ENCODE peak calls at places on chromosomes 2 and 18, in nine cellular contexts. P is NCI-H1092, O is DMS79, B is sigmoid colon, G is AML-193, Z is HAP-1, K is HFFc6, E is NT2/D1, J is fibroblast of lung. V is an unnamed sample.

GRCh38 chr18:23131693-23132319 is 3.5 kb upstream of the CABLES1 start:
- DNase-seq in Z (peak), O (peak), P (peak), K (peak), B (peak), G (peak), J (peak), E (no peak), V (no peak)

GRCh38 chr2:219280682-219281081 is 1.5 kb downstream of the DNAJB2 start:
- DNase-seq in J (no peak), O (no peak), K (no peak), B (peak), Z (no peak), E (no peak), G (no peak), P (no peak), V (no peak)

GRCh38 chr18:22470511-22471181 is 52.9 kb upstream of the CTAGE1 start:
- DNase-seq in G (no peak), Z (no peak), K (no peak), J (peak), P (no peak), E (no peak), O (no peak), B (no peak), V (no peak)

GRCh38 chr2:187054501-187055319 is 205.7 kb upstream of the ZSWIM2 start:
- DNase-seq in B (no peak), O (no peak), E (peak), G (no peak), J (no peak), K (no peak), P (no peak), Z (no peak), V (no peak)

GRCh38 chr2:51220606-51221005 is 188.7 kb upstream of the NRXN1 start:
- DNase-seq in K (no peak), O (no peak), E (no peak), P (no peak), J (no peak), Z (no peak), G (no peak), B (no peak), V (no peak)

GRCh38 chr2:236536727-236537398 is 32.8 kb upstream of the ACKR3 start:
- DNase-seq in K (no peak), O (no peak), P (no peak), Z (no peak), B (no peak), J (no peak), E (no peak), G (no peak), V (no peak)

GRCh38 chr18:75697493-75697892 is 270.0 kb upstream of the SMIM21 start:
- DNase-seq in J (no peak), G (no peak), K (no peak), B (no peak), E (no peak), O (no peak), Z (no peak), P (no peak), V (no peak)

GRCh38 chr2:209663666-209664065 is 108.0 kb upstream of the UNC80 start:
- DNase-seq in Z (no peak), O (no peak), P (no peak), B (no peak), K (no peak), E (no peak), G (no peak), J (peak), V (no peak)

GRCh38 chr2:169095631-169096105 is 26.3 kb downstream of the DHRS9 start:
- DNase-seq in Z (no peak), J (peak), O (no peak), B (no peak), K (peak), P (no peak), E (no peak), G (peak), V (no peak)